ENCODE peak calls at places on chromosomes 13 and 19, in six cellular contexts. P is CD4-positive, alpha-beta T cell; W is suprapubic skin; Y is CD4-positive, alpha-beta memory T cell; C is stomach; U is OCI-LY7. B is an unnamed sample.

GRCh38 chr19:29587518-29587986 is 18.5 kb upstream of the POP4 start:
- DNase-seq in P (no peak), W (no peak), Y (peak), C (no peak), U (no peak), B (peak)

GRCh38 chr13:97385854-97386253 is 48.1 kb upstream of the RAP2A start:
- DNase-seq in P (no peak), W (no peak), Y (no peak), C (no peak), U (no peak), B (peak)

GRCh38 chr13:20400774-20401173 is 124.9 kb downstream of the CRYL1 start:
- DNase-seq in P (no peak), W (no peak), Y (no peak), C (peak), U (no peak), B (peak)

GRCh38 chr19:11018179-11018578 is 57.3 kb downstream of the SMARCA4 start:
- DNase-seq in P (no peak), W (no peak), Y (no peak), C (no peak), U (no peak), B (peak)

GRCh38 chr19:55146648-55147218 is 2.3 kb downstream of the TNNT1 start:
- DNase-seq in P (no peak), W (no peak), Y (no peak), C (no peak), U (peak), B (no peak)

GRCh38 chr13:51834581-51835158 is 10.3 kb downstream of the TMEM272 start:
- DNase-seq in P (no peak), W (no peak), Y (no peak), C (no peak), U (no peak), B (no peak)

GRCh38 chr13:96662036-96662435 is 332.2 kb downstream of the OXGR1 start:
- DNase-seq in P (no peak), W (no peak), Y (no peak), C (no peak), U (no peak), B (no peak)

GRCh38 chr13:112253631-112254030 is 122.5 kb upstream of the SPACA7 start:
- DNase-seq in P (no peak), W (no peak), Y (no peak), C (no peak), U (no peak), B (no peak)

GRCh38 chr13:113410472-113411201 is 42.7 kb downstream of the ADPRHL1 start:
- DNase-seq in P (no peak), W (peak), Y (no peak), C (no peak), U (no peak), B (peak)

GRCh38 chr13:111011899-111012298 is 97.0 kb upstream of the ANKRD10 start:
- DNase-seq in P (no peak), W (no peak), Y (no peak), C (no peak), U (no peak), B (no peak)

GRCh38 chr19:5823579-5824281 is 15.8 kb downstream of the FUT6 start:
- DNase-seq in P (no peak), W (no peak), Y (no peak), C (peak), U (no peak), B (no peak)

GRCh38 chr13:44350775-44351504 is 22.7 kb upstream of the SERP2 start:
- DNase-seq in P (no peak), W (no peak), Y (no peak), C (no peak), U (no peak), B (no peak)

GRCh38 chr13:102945324-102945815 is 99.5 kb downstream of the ERCC5 start:
- DNase-seq in P (no peak), W (no peak), Y (no peak), C (no peak), U (no peak), B (no peak)

GRCh38 chr19:45439569-45440258 is 16.0 kb upstream of the ERCC1 start:
- DNase-seq in P (peak), W (peak), Y (peak), C (peak), U (peak), B (no peak)

GRCh38 chr13:30736461-30736860 is 1.1 kb downstream of the ALOX5AP start:
- DNase-seq in P (no peak), W (no peak), Y (no peak), C (no peak), U (peak), B (no peak)

GRCh38 chr19:18503971-18504885 is 17.6 kb downstream of the ELL start:
- DNase-seq in P (no peak), W (no peak), Y (no peak), C (peak), U (no peak), B (no peak)

GRCh38 chr19:40431698-40432097 is 5.9 kb upstream of the SERTAD1 start:
- DNase-seq in P (no peak), W (no peak), Y (no peak), C (no peak), U (no peak), B (no peak)

GRCh38 chr13:98141938-98142426 is 912 bp upstream of the FARP1 start:
- DNase-seq in P (no peak), W (no peak), Y (no peak), C (peak), U (no peak), B (no peak)

GRCh38 chr19:6740589-6741348 is 1.3 kb downstream of the TRIP10 start:
- DNase-seq in P (no peak), W (peak), Y (no peak), C (peak), U (peak), B (no peak)

GRCh38 chr19:47352095-47352494 is 3.0 kb downstream of the DHX34 start:
- DNase-seq in P (no peak), W (no peak), Y (no peak), C (no peak), U (no peak), B (no peak)

GRCh38 chr13:52851153-52851962 is 2.9 kb upstream of the PCDH8 start:
- DNase-seq in P (no peak), W (no peak), Y (no peak), C (peak), U (no peak), B (no peak)

GRCh38 chr19:7912697-7913564 is 1.7 kb upstream of the TGFBR3L start:
- DNase-seq in P (no peak), W (no peak), Y (no peak), C (no peak), U (no peak), B (no peak)

GRCh38 chr19:1118999-1119398 is 15.2 kb downstream of the GPX4 start:
- DNase-seq in P (no peak), W (no peak), Y (no peak), C (no peak), U (no peak), B (no peak)

GRCh38 chr19:19342086-19343015 is 21.7 kb downstream of the MAU2 start:
- DNase-seq in P (no peak), W (no peak), Y (no peak), C (peak), U (peak), B (no peak)

GRCh38 chr19:18697680-18698079 is 14.2 kb downstream of the CRTC1 start:
- DNase-seq in P (no peak), W (no peak), Y (no peak), C (peak), U (peak), B (no peak)

GRCh38 chr13:30763786-30764440 is 28.6 kb downstream of the ALOX5AP start:
- DNase-seq in P (no peak), W (no peak), Y (no peak), C (no peak), U (no peak), B (no peak)

GRCh38 chr13:51246005-51246404 is 23.8 kb downstream of the FAM124A start:
- DNase-seq in P (no peak), W (no peak), Y (no peak), C (no peak), U (no peak), B (no peak)

GRCh38 chr13:37747071-37747612 is 122.4 kb downstream of the TRPC4 start:
- DNase-seq in P (no peak), W (no peak), Y (no peak), C (no peak), U (no peak), B (peak)

GRCh38 chr19:17602872-17603552 is 47.6 kb downstream of the COLGALT1 start:
- DNase-seq in P (no peak), W (no peak), Y (no peak), C (no peak), U (no peak), B (no peak)

GRCh38 chr13:50370303-50370950 is 355.2 kb downstream of the KCNRG start:
- DNase-seq in P (no peak), W (no peak), Y (no peak), C (no peak), U (peak), B (no peak)

GRCh38 chr19:35346193-35347052 is 1.3 kb upstream of the FFAR1 start:
- DNase-seq in P (peak), W (peak), Y (peak), C (peak), U (peak), B (no peak)

GRCh38 chr13:87120476-87120875 is 550.7 kb upstream of the SLITRK5 start:
- DNase-seq in P (no peak), W (no peak), Y (no peak), C (no peak), U (no peak), B (no peak)

GRCh38 chr19:41928754-41929535 is 696 bp upstream of the ERFL start:
- DNase-seq in P (no peak), W (no peak), Y (peak), C (no peak), U (peak), B (no peak)

GRCh38 chr19:7494416-7495098 is 5.7 kb upstream of the PEX11G start:
- DNase-seq in P (no peak), W (no peak), Y (no peak), C (peak), U (no peak), B (no peak)

GRCh38 chr19:5557691-5558090 is 10.1 kb downstream of the TINCR start:
- DNase-seq in P (no peak), W (no peak), Y (no peak), C (no peak), U (no peak), B (peak)

GRCh38 chr13:91132381-91132780 is 215.1 kb upstream of the MIR17HG start:
- DNase-seq in P (no peak), W (no peak), Y (no peak), C (no peak), U (no peak), B (no peak)

GRCh38 chr13:109610517-109610916 is 175.9 kb downstream of the IRS2 start:
- DNase-seq in P (peak), W (no peak), Y (peak), C (peak), U (peak), B (no peak)

GRCh38 chr13:36858285-36858684 is 39.3 kb downstream of the RFXAP start:
- DNase-seq in P (no peak), W (no peak), Y (no peak), C (no peak), U (peak), B (no peak)

GRCh38 chr13:29583073-29583785 is 12.3 kb downstream of the SLC7A1 start:
- DNase-seq in P (no peak), W (no peak), Y (no peak), C (no peak), U (no peak), B (no peak)
- H3K27ac ChIP-seq in P (no peak), W (no peak), Y (no peak), C (no peak), U (no peak), B (peak)

GRCh38 chr19:12777217-12778019 is 2.1 kb upstream of the HOOK2 start:
- DNase-seq in P (peak), W (peak), Y (peak), C (peak), U (peak), B (no peak)

GRCh38 chr19:12778020-12778904 is 2.9 kb upstream of the HOOK2 start:
- DNase-seq in P (peak), W (peak), Y (no peak), C (peak), U (peak), B (no peak)

GRCh38 chr19:12772323-12772722 is 3.0 kb downstream of the HOOK2 start:
- DNase-seq in P (no peak), W (no peak), Y (no peak), C (no peak), U (no peak), B (no peak)

GRCh38 chr19:12773571-12773970 is 1.8 kb downstream of the HOOK2 start:
- DNase-seq in P (no peak), W (no peak), Y (no peak), C (no peak), U (peak), B (no peak)

DNA sequence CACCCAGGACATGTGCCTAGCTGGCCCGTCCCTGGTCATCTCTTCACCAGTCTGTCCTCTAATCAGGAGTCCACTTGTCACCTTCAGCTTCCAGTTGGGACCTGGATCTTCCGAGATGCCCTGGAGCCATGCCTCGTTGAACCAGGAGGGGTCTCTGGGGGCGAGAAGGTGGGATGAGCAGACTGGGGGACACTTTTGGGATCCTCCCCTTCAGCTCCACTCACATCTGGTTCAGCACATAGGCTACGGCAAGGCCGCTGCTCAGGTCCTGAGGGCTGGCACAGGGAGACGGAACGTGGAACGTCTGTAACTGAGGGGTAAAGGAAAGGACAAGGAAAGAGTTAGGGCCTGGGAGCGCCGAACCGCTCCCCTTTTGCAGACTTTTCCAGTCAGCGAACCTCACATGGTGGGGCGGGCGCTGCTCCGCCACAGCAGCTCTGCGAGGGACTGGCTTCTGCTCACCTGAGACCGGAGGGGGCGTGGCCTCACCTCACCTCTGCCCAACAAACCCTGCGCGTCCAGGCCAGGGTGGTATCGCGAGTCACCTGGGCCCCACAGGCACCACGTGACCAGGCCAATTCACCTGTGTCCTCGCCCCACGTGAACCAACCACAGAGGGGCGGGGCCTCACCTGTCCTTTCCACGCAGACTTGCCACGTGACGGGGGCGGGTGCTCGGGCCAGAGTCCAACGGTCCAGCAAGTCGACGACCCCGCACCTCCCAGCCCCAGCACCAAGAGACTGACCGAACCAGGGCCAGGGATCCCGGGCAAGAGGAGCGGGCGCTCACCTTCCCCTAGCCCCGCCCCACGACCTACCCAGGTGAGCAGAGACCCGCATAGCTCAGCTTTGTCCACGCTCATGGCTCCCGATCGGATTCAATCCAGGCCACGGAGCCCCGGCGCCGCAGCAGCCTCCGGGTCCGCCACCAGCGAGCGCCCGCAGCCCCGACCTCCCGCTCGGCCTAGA is at the start of gene HOOK2:
- DNase-seq in P (peak), W (peak), Y (peak), C (peak), U (no peak), B (peak)
- H3K27ac ChIP-seq in P (peak), W (peak), Y (peak), C (peak), U (no peak), B (peak)

GRCh38 chr13:100100115-100100879 is 11.4 kb downstream of the PCCA start:
- DNase-seq in P (no peak), W (no peak), Y (no peak), C (peak), U (no peak), B (peak)
- H3K27ac ChIP-seq in P (no peak), W (peak), Y (no peak), C (peak), U (no peak), B (peak)

GRCh38 chr13:39881383-39881782 is 225.9 kb downstream of the COG6 start:
- DNase-seq in P (no peak), W (no peak), Y (no peak), C (no peak), U (no peak), B (no peak)
- H3K27ac ChIP-seq in P (no peak), W (no peak), Y (no peak), C (no peak), U (no peak), B (peak)

DNA sequence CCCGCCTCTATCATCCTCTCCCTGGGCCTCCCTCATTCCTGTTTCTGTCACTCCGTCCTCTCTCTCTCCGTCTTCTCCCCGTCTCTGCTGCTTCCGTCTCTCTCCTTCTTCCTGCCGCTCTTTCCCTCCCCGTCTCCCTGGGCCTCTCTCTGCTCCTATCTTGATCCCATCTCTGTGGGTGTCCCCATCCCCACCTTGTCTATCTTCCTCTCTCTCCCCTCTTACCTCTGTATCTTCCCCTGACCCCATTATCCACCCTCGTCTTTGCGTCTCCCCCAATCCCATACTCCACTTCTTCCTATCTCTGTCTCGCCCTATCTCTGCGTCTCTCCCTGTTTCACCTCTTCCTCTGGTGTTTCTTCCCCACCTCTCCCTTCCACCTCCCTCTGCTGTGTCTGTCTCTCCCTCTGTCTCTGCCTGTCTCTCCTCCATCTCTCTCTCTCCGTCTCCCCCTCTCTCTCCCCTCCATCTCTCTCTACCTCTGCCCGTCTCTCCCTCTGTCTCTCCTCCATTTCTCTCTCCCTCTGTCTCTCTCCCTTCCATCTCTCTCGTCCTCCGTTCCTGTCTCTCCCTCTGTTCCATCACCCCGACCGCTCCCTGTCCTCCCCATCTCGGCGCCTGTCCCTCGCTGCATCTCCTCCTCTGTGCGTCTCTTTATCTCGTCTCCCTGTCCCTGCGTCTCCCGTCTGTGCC is 4.3 kb downstream of the GRIN2D start:
- DNase-seq in P (no peak), W (no peak), Y (no peak), C (no peak), U (no peak), B (no peak)
- H3K27ac ChIP-seq in P (no peak), W (peak), Y (peak), C (no peak), U (no peak), B (peak)